ENCODE peak calls at places on chromosomes 5 and 9, in nine cellular contexts. H is left colon; R is GM10248; Q is CD4-positive, alpha-beta T cell; U is retina; O is SW 1271; W is fibroblast of the conjunctiva; I is AG04449; V is right lobe of liver. J is an unnamed sample.

GRCh38 chr5:169429044-169429443 is 128.1 kb upstream of the SLIT3 start:
- DNase-seq in H (no peak), R (no peak), Q (no peak), U (peak), O (no peak), W (no peak), I (no peak), V (no peak), J (no peak)

GRCh38 chr5:1808466-1808865 is 7.3 kb downstream of the NDUFS6 start:
- DNase-seq in H (no peak), R (no peak), Q (no peak), U (no peak), O (no peak), W (no peak), I (no peak), V (no peak), J (no peak)

GRCh38 chr5:133698646-133699526 is 86.5 kb upstream of the FSTL4 start:
- DNase-seq in H (no peak), R (peak), Q (no peak), U (no peak), O (no peak), W (no peak), I (no peak), V (no peak), J (no peak)

GRCh38 chr5:75020016-75020656 is 32.2 kb downstream of the GCNT4 start:
- DNase-seq in H (no peak), R (no peak), Q (no peak), U (no peak), O (no peak), W (no peak), I (no peak), V (no peak), J (no peak)

GRCh38 chr5:14472986-14473567 is 108.5 kb upstream of the OTULINL start:
- DNase-seq in H (no peak), R (no peak), Q (no peak), U (no peak), O (no peak), W (no peak), I (no peak), V (no peak), J (no peak)

GRCh38 chr9:35464056-35465025 is 25.6 kb upstream of the RUSC2 start:
- DNase-seq in H (no peak), R (no peak), Q (no peak), U (no peak), O (no peak), W (no peak), I (no peak), V (no peak), J (peak)

GRCh38 chr5:131163315-131164119 is 1.5 kb downstream of the HINT1 start:
- DNase-seq in H (no peak), R (no peak), Q (no peak), U (peak), O (no peak), W (no peak), I (no peak), V (no peak), J (peak)

GRCh38 chr5:139690385-139691274 is 42.5 kb downstream of the CXXC5 start:
- DNase-seq in H (no peak), R (no peak), Q (no peak), U (peak), O (no peak), W (no peak), I (no peak), V (no peak), J (peak)

GRCh38 chr9:113853333-113853732 is 22.8 kb upstream of the ZNF618 start:
- DNase-seq in H (no peak), R (no peak), Q (no peak), U (no peak), O (no peak), W (no peak), I (no peak), V (no peak), J (peak)